ENCODE peak calls at places on chromosomes 4 and X, in ten cellular contexts. G is B cell; N is activated T-helper 9 cell treated with anti-CD3 and anti-CD28 coated beads, Interleukin-2, amount 50 U/mL, for 16 hours; Z is stimulated activated CD4-positive, alpha-beta T cell treated with anti-CD3 and anti-CD28 coated beads, Interleukin-1b, Interleukin-23, amount 100 ng/mL, for 24 hours; C is activated CD4-positive, alpha-beta T cell treated with anti-CD3 and anti-CD28 coated beads, Interleukin-2, amount 10 ng/mL, durations not matched to agents 7 days and 5 days; Y is BJ; F is NCI-H2081; E is left ventricle myocardium inferior; T is cerebellum; S is fibroblast of mammary gland. W is an unnamed sample.

GRCh38 chr4:19936471-19936870 is 315.2 kb upstream of the SLIT2 start:
- DNase-seq in T (no peak), C (no peak), G (no peak), F (no peak), Z (no peak), S (peak), E (no peak), Y (peak), N (no peak), W (no peak)

GRCh38 chr4:77235289-77235854 is 78.4 kb downstream of the CCNG2 start:
- DNase-seq in Z (no peak), Y (no peak), S (no peak), T (no peak), G (no peak), C (no peak), N (no peak), F (no peak), E (no peak), W (no peak)

GRCh38 chr4:26076000-26076587 is 162.1 kb downstream of the SMIM20 start:
- DNase-seq in Z (peak), G (no peak), S (peak), T (no peak), Y (no peak), E (no peak), F (no peak), C (peak), N (peak), W (peak)

GRCh38 chr4:15720846-15721245 is 18.0 kb downstream of the BST1 start:
- DNase-seq in F (no peak), E (no peak), C (no peak), Z (no peak), T (no peak), G (no peak), Y (no peak), S (no peak), N (no peak), W (no peak)

GRCh38 chr4:128528793-128529553 is 241.4 kb upstream of the PGRMC2 start:
- DNase-seq in T (no peak), G (no peak), S (peak), F (no peak), C (no peak), E (no peak), Y (peak), Z (no peak), N (no peak), W (no peak)

GRCh38 chr4:185920171-185920570 is 108.2 kb upstream of the SORBS2 start:
- DNase-seq in E (no peak), F (no peak), S (peak), N (no peak), C (no peak), Z (no peak), T (no peak), G (no peak), Y (no peak), W (no peak)

GRCh38 chrX:123648028-123648810 is 84.6 kb downstream of the THOC2 start:
- DNase-seq in S (peak), C (peak), E (no peak), N (no peak), G (peak), Y (no peak), T (no peak), Z (no peak), F (peak), W (no peak)

GRCh38 chr4:108398326-108398725 is 222.1 kb upstream of the RPL34 start:
- DNase-seq in Z (no peak), Y (no peak), T (no peak), E (no peak), G (no peak), C (no peak), S (no peak), N (no peak), F (no peak), W (no peak)

GRCh38 chr4:154565704-154566103 is 2.9 kb downstream of the FGB start:
- DNase-seq in T (no peak), E (no peak), G (no peak), C (no peak), Z (no peak), F (no peak), N (no peak), S (no peak), Y (no peak), W (no peak)

GRCh38 chr4:8319731-8320385 is 50.3 kb downstream of the HTRA3 start:
- DNase-seq in T (peak), Y (no peak), E (peak), N (no peak), C (no peak), G (no peak), Z (no peak), F (no peak), S (peak), W (no peak)

GRCh38 chrX:40152173-40152705 is 54.5 kb upstream of the BCOR start:
- DNase-seq in F (peak), Z (no peak), G (no peak), T (no peak), N (no peak), E (no peak), Y (no peak), S (no peak), C (no peak), W (no peak)

GRCh38 chr4:165207431-165208321 is at the start of gene KLHL2:
- DNase-seq in E (peak), C (peak), T (peak), N (peak), Y (no peak), S (peak), F (peak), G (peak), Z (peak), W (peak)

GRCh38 chr4:122480023-122480422 is 23.5 kb upstream of the IL2 start:
- DNase-seq in F (no peak), C (no peak), N (no peak), T (no peak), G (no peak), E (no peak), Z (no peak), S (peak), Y (no peak), W (no peak)

GRCh38 chr4:113444386-113444785 is 317.2 kb downstream of the CAMK2D start:
- DNase-seq in E (no peak), G (no peak), F (no peak), T (no peak), N (no peak), S (peak), C (no peak), Y (no peak), Z (no peak), W (no peak)

GRCh38 chr4:649751-650310 is 24.2 kb downstream of the ATP5ME start:
- DNase-seq in G (no peak), S (no peak), F (no peak), Y (no peak), N (no peak), E (no peak), T (no peak), C (no peak), Z (no peak), W (no peak)

GRCh38 chrX:51456814-51457213 is 39.6 kb downstream of the NUDT11 start:
- DNase-seq in T (peak), G (no peak), C (no peak), E (no peak), N (no peak), Y (no peak), S (peak), F (no peak), Z (no peak), W (no peak)

GRCh38 chrX:128457674-128458073 is 405.5 kb upstream of the ACTRT1 start:
- DNase-seq in Y (no peak), E (no peak), F (no peak), G (no peak), N (no peak), T (no peak), C (no peak), Z (no peak), S (no peak), W (no peak)

GRCh38 chrX:23631136-23631535 is 36.2 kb upstream of the PRDX4 start:
- DNase-seq in Y (no peak), T (no peak), N (no peak), C (no peak), Z (no peak), F (no peak), E (no peak), S (peak), G (no peak), W (no peak)

GRCh38 chr4:54439831-54440243 is 210.7 kb downstream of the PDGFRA start:
- DNase-seq in F (no peak), Z (no peak), N (no peak), C (no peak), S (peak), T (no peak), G (no peak), E (peak), Y (no peak), W (no peak)

GRCh38 chrX:131332331-131332730 is 43.2 kb upstream of the IGSF1 start:
- DNase-seq in Z (no peak), S (no peak), G (no peak), F (no peak), T (no peak), Y (no peak), N (no peak), E (no peak), C (no peak), W (no peak)

GRCh38 chr4:122700178-122700725 is 32.3 kb upstream of the BBS12 start:
- DNase-seq in G (no peak), E (peak), C (no peak), Z (no peak), Y (no peak), N (no peak), F (peak), S (peak), T (no peak), W (no peak)

GRCh38 chr4:169070895-169071218 is 60.8 kb upstream of the CBR4 start:
- DNase-seq in N (no peak), E (no peak), S (peak), T (no peak), G (no peak), Y (no peak), Z (no peak), C (no peak), F (peak), W (no peak)

GRCh38 chr4:6369924-6370645 is 100.4 kb downstream of the WFS1 start:
- DNase-seq in Y (no peak), E (no peak), C (no peak), T (no peak), N (no peak), S (no peak), Z (no peak), G (no peak), F (no peak), W (no peak)

GRCh38 chrX:23981711-23982110 is 45.3 kb downstream of the KLHL15 start:
- DNase-seq in Z (no peak), Y (no peak), S (no peak), T (no peak), G (no peak), E (no peak), F (no peak), C (no peak), N (no peak), W (no peak)

W was measured in NK-92 treated with Interleukin-12 subunit alpha and Interleukin-12 subunit beta, amount 100 ng/mL, for 24 hours.